ENCODE peak calls at places on chromosomes 4 and X, in four cellular contexts. P is brain microvascular endothelial cell, C is esophagus squamous epithelium, H is fibroblast of lung. D is an unnamed sample.

GRCh38 chr4:111797455-111798163 is 347.6 kb upstream of the FAM241A start:
- DNase-seq in P (no peak), H (no peak), C (no peak), D (no peak)

GRCh38 chr4:41573458-41574129 is 35.6 kb downstream of the LIMCH1 start:
- DNase-seq in P (no peak), C (no peak), H (peak; percentile 57), D (no peak)

GRCh38 chrX:49282647-49283011 is 13.0 kb downstream of the PPP1R3F start:
- DNase-seq in C (no peak), H (peak; percentile 52), P (peak; percentile 4), D (no peak)

GRCh38 chr4:138555584-138555983 is 313.4 kb upstream of the SLC7A11 start:
- DNase-seq in P (no peak), C (no peak), H (peak; percentile 28), D (no peak)

GRCh38 chr4:144711685-144712456 is 65.9 kb downstream of the HHIP start:
- DNase-seq in C (no peak), H (no peak), P (no peak), D (no peak)

GRCh38 chrX:126929071-126929470 is 109.5 kb downstream of the PRR32 start:
- DNase-seq in H (no peak), P (no peak), C (no peak), D (no peak)

GRCh38 chr4:116839826-116840225 is 245.6 kb downstream of the TRAM1L1 start:
- DNase-seq in P (no peak), C (no peak), H (no peak), D (peak; percentile 87)

GRCh38 chr4:138659041-138659565 is 356.5 kb upstream of the NOCT start:
- DNase-seq in H (no peak), P (no peak), C (no peak), D (no peak)

GRCh38 chr4:145618210-145618911 is 824 bp upstream of the MMAA start:
- DNase-seq in C (no peak), H (no peak), P (no peak), D (no peak)

GRCh38 chrX:8731579-8732395 is at the start of gene ANOS1:
- DNase-seq in H (peak; percentile 11), C (no peak), P (no peak), D (peak; percentile 19)

GRCh38 chr4:81875962-81876650 is 404.4 kb upstream of the RASGEF1B start:
- DNase-seq in P (no peak), C (no peak), H (no peak), D (no peak)

GRCh38 chr4:78166582-78166981 is 109.5 kb downstream of the FRAS1 start:
- DNase-seq in C (no peak), H (no peak), P (no peak), D (no peak)

GRCh38 chr4:107094976-107095375 is 58.9 kb upstream of the DKK2 start:
- DNase-seq in C (no peak), P (no peak), H (no peak), D (no peak)

GRCh38 chr4:83029688-83030087 is 5.3 kb upstream of the COPS4 start:
- DNase-seq in P (no peak), H (no peak), C (no peak), D (no peak)

GRCh38 chr4:186717556-186717955 is 6.1 kb downstream of the FAT1 start:
- DNase-seq in H (no peak), C (no peak), P (no peak), D (no peak)

GRCh38 chrX:40471965-40472648 is 108.7 kb upstream of the ATP6AP2 start:
- DNase-seq in P (peak; percentile 30), C (no peak), H (peak; percentile 80), D (peak; percentile 43)

GRCh38 chr4:126267689-126268088 is 952.9 kb downstream of the FAT4 start:
- DNase-seq in C (no peak), H (peak; percentile 60), P (peak; percentile 5), D (no peak)

GRCh38 chrX:63434206-63434605 is 83.1 kb upstream of the SPIN4 start:
- DNase-seq in P (no peak), C (no peak), H (no peak), D (no peak)

GRCh38 chr4:64266263-64266662 is 143.0 kb downstream of the TECRL start:
- DNase-seq in C (no peak), P (no peak), H (no peak), D (no peak)

GRCh38 chr4:135120190-135120589 is 918.6 kb upstream of the PABPC4L start:
- DNase-seq in H (peak; percentile 78), P (peak; percentile 35), C (no peak), D (peak; percentile 15)

GRCh38 chr4:149549911-149550310 is 265.7 kb downstream of the IQCM start:
- DNase-seq in P (no peak), C (no peak), H (peak; percentile 15), D (no peak)

GRCh38 chr4:148573284-148573683 is 131.1 kb upstream of the NR3C2 start:
- DNase-seq in C (no peak), H (no peak), P (no peak), D (no peak)

GRCh38 chrX:108437789-108438623 is at the start of gene COL4A6:
- DNase-seq in H (no peak), P (peak; percentile 5), C (no peak), D (no peak)

GRCh38 chr4:103994059-103994458 is 274.3 kb upstream of the TACR3 start:
- DNase-seq in H (peak; percentile 1), C (no peak), P (no peak), D (no peak)

GRCh38 chr4:33494150-33494549 is 2750.2 kb downstream of the ARAP2 start:
- DNase-seq in C (no peak), H (peak; percentile 44), P (no peak), D (no peak)

GRCh38 chrX:115459883-115460564 is 101.0 kb upstream of the PLS3 start:
- DNase-seq in P (no peak), C (no peak), H (peak; percentile 59), D (no peak)

GRCh38 chr4:2793578-2793919 is 664 bp downstream of the SH3BP2 start:
- DNase-seq in C (no peak), P (no peak), H (peak; percentile 53), D (no peak)

GRCh38 chr4:93469560-93469959 is 359.0 kb upstream of the ATOH1 start:
- DNase-seq in C (no peak), H (no peak), P (no peak), D (no peak)

GRCh38 chrX:31217111-31217510 is 145.3 kb upstream of the FTHL17 start:
- DNase-seq in H (no peak), P (no peak), C (no peak), D (no peak)

GRCh38 chr4:82792912-82793649 is 5.5 kb downstream of the SCD5 start:
- DNase-seq in P (no peak), H (no peak), C (no peak), D (no peak)

GRCh38 chrX:141468940-141469339 is 115.6 kb downstream of the SPANXA1 start:
- DNase-seq in C (no peak), P (no peak), H (peak; percentile 1), D (peak; percentile 13)

GRCh38 chr4:41384992-41385391 is 128.3 kb downstream of the UCHL1 start:
- DNase-seq in H (no peak), P (no peak), C (no peak), D (no peak)

GRCh38 chrX:134603806-134604700 is 54.2 kb downstream of the PLAC1 start:
- DNase-seq in C (no peak), P (peak; percentile 75), H (peak; percentile 93), D (peak; percentile 73)

GRCh38 chr4:77104405-77105292 is 28.9 kb upstream of the CCNI start:
- DNase-seq in H (peak; percentile 27), C (no peak), P (peak; percentile 18), D (peak; percentile 40)

GRCh38 chrX:23501974-23502373 is 165.3 kb upstream of the PRDX4 start:
- DNase-seq in C (no peak), P (no peak), H (no peak), D (no peak)

GRCh38 chrX:121008920-121009319 is 23.4 kb upstream of the CT47A1 start:
- DNase-seq in P (no peak), H (no peak), C (no peak), D (no peak)

GRCh38 chr4:7236847-7237246 is 44.5 kb downstream of the SORCS2 start:
- DNase-seq in H (peak; percentile 14), C (no peak), P (no peak), D (no peak)

GRCh38 chr4:7237863-7238262 is 45.5 kb downstream of the SORCS2 start:
- DNase-seq in C (no peak), H (no peak), P (no peak), D (no peak)

GRCh38 chr4:7239101-7239820 is 46.9 kb downstream of the SORCS2 start:
- DNase-seq in P (no peak), H (no peak), C (no peak), D (no peak)

GRCh38 chr4:7239844-7240243 is 47.5 kb downstream of the SORCS2 start:
- DNase-seq in P (no peak), C (no peak), H (no peak), D (no peak)

GRCh38 chr4:7238300-7238960 is 46.1 kb downstream of the SORCS2 start:
- DNase-seq in C (no peak), H (no peak), P (no peak), D (no peak)
- TF ChIP-seq CTCF in C (no peak), H (no peak), P (peak; percentile 51), D (no peak)

DNA sequence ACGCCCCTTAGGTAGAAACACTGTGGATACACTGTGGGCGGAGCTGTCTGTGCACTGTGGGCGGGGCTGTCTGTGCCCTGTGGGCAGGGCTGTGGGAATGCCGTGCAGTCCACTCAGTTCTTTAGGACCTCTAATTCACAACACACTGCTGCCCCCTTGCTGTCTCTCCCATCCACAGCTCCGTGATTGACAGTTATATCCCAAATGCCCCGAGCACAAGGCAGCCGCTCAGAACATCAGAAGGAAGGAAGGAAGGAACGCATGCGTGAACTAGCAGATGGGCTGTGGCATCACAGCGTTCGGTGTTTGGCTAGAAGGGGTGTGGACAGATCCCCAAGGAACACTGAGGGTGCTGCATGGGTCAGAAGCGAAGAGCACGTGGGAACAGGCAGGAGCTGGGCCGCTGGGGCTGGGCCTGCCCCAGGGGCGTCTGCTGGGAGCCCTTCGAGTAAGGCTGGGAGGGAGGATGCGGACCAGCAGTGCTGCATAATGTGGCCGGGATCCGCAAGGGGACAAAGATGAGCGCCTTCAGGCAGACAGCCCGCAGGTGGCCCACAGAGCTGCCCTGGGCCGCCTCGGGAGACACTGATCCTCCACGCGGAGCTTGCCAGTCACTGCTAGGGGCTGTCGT is 29.8 kb downstream of the ACOX3 start:
- DNase-seq in C (no peak), P (peak; percentile 83), H (peak; percentile 47), D (no peak)
- TF ChIP-seq CTCF in C (no peak), P (peak; percentile 76), H (peak; percentile 28), D (peak; percentile 40)

DNA sequence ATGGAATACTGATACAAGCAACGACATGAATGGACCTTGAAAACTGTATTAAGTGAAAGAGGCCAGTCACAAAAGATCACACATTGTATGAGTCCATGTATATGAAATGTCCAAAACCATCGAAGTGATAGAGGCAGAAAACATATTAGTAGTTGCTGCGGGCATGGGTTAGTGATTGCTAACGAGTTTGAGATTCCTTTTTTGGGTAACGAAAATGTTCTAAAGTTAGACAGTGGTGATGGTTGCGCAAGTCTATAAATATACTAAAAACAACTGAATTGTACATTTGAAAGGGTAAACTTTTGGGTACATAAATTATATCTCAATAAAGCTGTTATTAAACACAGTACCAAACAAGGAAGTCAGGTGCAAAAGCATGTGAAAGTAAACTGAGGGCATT is 234.5 kb downstream of the FBXW7 start:
- DNase-seq in C (no peak), P (no peak), H (no peak), D (no peak)
- TF ChIP-seq CTCF in C (no peak), P (no peak), H (no peak), D (no peak)

DNA sequence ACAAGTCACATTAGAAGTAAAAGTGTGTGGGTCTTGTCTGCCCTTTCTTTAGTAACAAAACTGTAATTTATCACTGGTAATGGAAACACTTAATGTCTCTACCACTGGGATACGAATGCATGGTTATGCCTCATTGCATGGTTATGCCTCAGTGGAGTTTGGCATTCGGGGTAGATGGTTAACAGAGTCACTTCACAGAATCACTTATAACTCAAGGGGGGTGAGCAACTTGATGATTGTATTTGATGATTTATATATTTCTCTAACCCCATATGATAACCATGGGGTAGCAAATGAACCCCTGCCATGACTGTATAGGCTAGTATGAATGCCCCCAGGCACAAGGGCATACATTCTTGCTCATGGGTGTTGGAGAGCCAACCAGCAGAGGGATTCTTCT is 1.6 kb upstream of the ARHGAP6 start:
- DNase-seq in P (no peak), H (no peak), C (no peak), D (no peak)
- TF ChIP-seq CTCF in P (no peak), H (no peak), C (no peak), D (no peak)

D was measured in astrocyte of the cerebellum.